ENCODE peak calls at places on chromosomes 3 and 15, in seven cellular contexts. M, I, W, E, U, J and D are unnamed samples.

GRCh38 chr15:77027697-77028450 is 32.9 kb downstream of the PSTPIP1 start:
- DNase-seq in M (no peak), I (no peak), W (peak), E (peak), U (peak), J (no peak), D (peak)

GRCh38 chr3:189353988-189354735 is 182.4 kb downstream of the TPRG1 start:
- DNase-seq in M (no peak), I (no peak), W (no peak), E (no peak), U (no peak), J (no peak), D (peak)

GRCh38 chr3:161781381-161781780 is 284.8 kb downstream of the OTOL1 start:
- DNase-seq in M (no peak), I (no peak), W (no peak), E (no peak), U (no peak), J (no peak), D (no peak)

GRCh38 chr3:49813497-49814174 is at the start of gene UBA7:
- DNase-seq in M (no peak), I (peak), W (no peak), E (peak), U (peak), J (no peak), D (peak)

GRCh38 chr3:49868951-49869454 is 703 bp downstream of the CAMKV start:
- DNase-seq in M (no peak), I (no peak), W (peak), E (no peak), U (no peak), J (no peak), D (no peak)

GRCh38 chr15:63603516-63603915 is 6.3 kb downstream of the FBXL22 start:
- DNase-seq in M (no peak), I (no peak), W (no peak), E (no peak), U (no peak), J (no peak), D (no peak)

GRCh38 chr15:48109856-48110531 is 10.8 kb upstream of the SLC24A5 start:
- DNase-seq in M (no peak), I (no peak), W (no peak), E (no peak), U (no peak), J (no peak), D (no peak)

GRCh38 chr15:82849556-82850241 is 40.3 kb downstream of the WHAMM start:
- DNase-seq in M (peak), I (peak), W (peak), E (no peak), U (peak), J (no peak), D (peak)

GRCh38 chr15:66895794-66896453 is 169.5 kb upstream of the SMAD3 start:
- DNase-seq in M (no peak), I (no peak), W (no peak), E (peak), U (no peak), J (no peak), D (no peak)

GRCh38 chr3:16301490-16301889 is 36.5 kb downstream of the OXNAD1 start:
- DNase-seq in M (no peak), I (no peak), W (no peak), E (no peak), U (no peak), J (no peak), D (no peak)

GRCh38 chr3:102192575-102192974 is 242.2 kb upstream of the ZPLD1 start:
- DNase-seq in M (no peak), I (no peak), W (no peak), E (no peak), U (no peak), J (no peak), D (no peak)

GRCh38 chr3:25690768-25691548 is 26.3 kb upstream of the TOP2B start:
- DNase-seq in M (no peak), I (no peak), W (no peak), E (no peak), U (no peak), J (no peak), D (no peak)

GRCh38 chr15:47607750-47608149 is 109.6 kb upstream of the SEMA6D start:
- DNase-seq in M (no peak), I (no peak), W (peak), E (no peak), U (peak), J (no peak), D (no peak)

GRCh38 chr3:156892701-156893100 is 66.5 kb downstream of the LEKR1 start:
- DNase-seq in M (no peak), I (no peak), W (no peak), E (no peak), U (peak), J (peak), D (no peak)

GRCh38 chr15:81643773-81644172 is 269.8 kb upstream of the TMC3 start:
- DNase-seq in M (no peak), I (no peak), W (no peak), E (no peak), U (no peak), J (no peak), D (no peak)

GRCh38 chr15:59208850-59209249 is 2.2 kb downstream of the LDHAL6B start:
- DNase-seq in M (no peak), I (no peak), W (no peak), E (no peak), U (no peak), J (no peak), D (no peak)

GRCh38 chr3:197285557-197285956 is 12.9 kb downstream of the DLG1 start:
- DNase-seq in M (no peak), I (no peak), W (no peak), E (no peak), U (no peak), J (no peak), D (no peak)

GRCh38 chr3:118380576-118380975 is 654.1 kb downstream of the IGSF11 start:
- DNase-seq in M (no peak), I (no peak), W (peak), E (no peak), U (no peak), J (no peak), D (no peak)

GRCh38 chr3:102206506-102207145 is 228.2 kb upstream of the ZPLD1 start:
- DNase-seq in M (no peak), I (no peak), W (no peak), E (peak), U (peak), J (no peak), D (peak)

GRCh38 chr3:16369885-16370284 is 104.9 kb downstream of the OXNAD1 start:
- DNase-seq in M (no peak), I (no peak), W (no peak), E (no peak), U (no peak), J (no peak), D (no peak)

GRCh38 chr15:26631894-26632293 is 141.0 kb downstream of the GABRB3 start:
- DNase-seq in M (no peak), I (no peak), W (no peak), E (no peak), U (no peak), J (no peak), D (no peak)

GRCh38 chr3:161500057-161500836 is 3.6 kb downstream of the OTOL1 start:
- DNase-seq in M (no peak), I (no peak), W (no peak), E (no peak), U (no peak), J (no peak), D (no peak)

GRCh38 chr15:77831989-77832388 is 199.3 kb upstream of the LINGO1 start:
- DNase-seq in M (no peak), I (no peak), W (no peak), E (no peak), U (no peak), J (no peak), D (no peak)

GRCh38 chr3:36944641-36945270 is at the start of gene TRANK1:
- DNase-seq in M (no peak), I (peak), W (peak), E (peak), U (peak), J (no peak), D (peak)

GRCh38 chr3:52086461-52086860 is 30.1 kb upstream of the DUSP7 start:
- DNase-seq in M (no peak), I (no peak), W (no peak), E (no peak), U (no peak), J (no peak), D (no peak)

GRCh38 chr3:59245300-59245878 is 195.6 kb upstream of the CFAP20DC start:
- DNase-seq in M (no peak), I (no peak), W (no peak), E (no peak), U (no peak), J (no peak), D (no peak)

GRCh38 chr3:195356151-195357086 is 85.5 kb upstream of the XXYLT1 start:
- DNase-seq in M (no peak), I (peak), W (no peak), E (no peak), U (no peak), J (no peak), D (no peak)

GRCh38 chr15:80252281-80252619 is 237 bp upstream of the CTXND1 start:
- DNase-seq in M (no peak), I (no peak), W (peak), E (no peak), U (no peak), J (no peak), D (no peak)

GRCh38 chr3:73144276-73144675 is 82.8 kb downstream of the EBLN2 start:
- DNase-seq in M (no peak), I (no peak), W (no peak), E (peak), U (peak), J (no peak), D (no peak)

GRCh38 chr3:64687781-64688515 is at the start of gene ADAMTS9:
- DNase-seq in M (no peak), I (peak), W (peak), E (peak), U (peak), J (no peak), D (peak)

GRCh38 chr15:51077565-51078153 is 17.0 kb downstream of the TNFAIP8L3 start:
- DNase-seq in M (no peak), I (peak), W (peak), E (peak), U (peak), J (peak), D (peak)

GRCh38 chr15:68465861-68466560 is 34.0 kb upstream of the ITGA11 start:
- DNase-seq in M (no peak), I (no peak), W (peak), E (no peak), U (no peak), J (no peak), D (no peak)